ENCODE peak calls at places on chromosomes 7 and 10, in six cellular contexts. One of them, this sample, is unnamed.

GRCh38 chr10:30114871-30115270 is 55.5 kb upstream of the JCAD start:
- DNase-seq in A549: no peak
- DNase-seq in SK-N-SH: peak; percentile 56
- DNase-seq in K562: no peak
- DNase-seq in GM12878: no peak
- DNase-seq in HepG2: no peak
- DNase-seq in this sample: peak; percentile 26

GRCh38 chr10:46239999-46240683 is 46.7 kb upstream of the ANTXRL start:
- DNase-seq in GM12878: no peak
- DNase-seq in A549: no peak
- DNase-seq in HepG2: no peak
- DNase-seq in K562: no peak
- DNase-seq in SK-N-SH: no peak
- DNase-seq in this sample: no peak

GRCh38 chr7:117010375-117011133 is 57.3 kb downstream of the ST7 start:
- DNase-seq in HepG2: no peak
- DNase-seq in SK-N-SH: no peak
- DNase-seq in GM12878: peak; percentile 51
- DNase-seq in K562: no peak
- DNase-seq in A549: no peak
- DNase-seq in this sample: peak; percentile 56

GRCh38 chr10:105109164-105109563 is 468.1 kb downstream of the SORCS3 start:
- DNase-seq in A549: no peak
- DNase-seq in SK-N-SH: no peak
- DNase-seq in K562: no peak
- DNase-seq in HepG2: no peak
- DNase-seq in GM12878: no peak
- DNase-seq in this sample: no peak

GRCh38 chr10:58817499-58817898 is 304.8 kb downstream of the BICC1 start:
- DNase-seq in GM12878: no peak
- DNase-seq in HepG2: peak; percentile 85
- DNase-seq in K562: no peak
- DNase-seq in SK-N-SH: no peak
- DNase-seq in A549: no peak
- DNase-seq in this sample: peak; percentile 43

GRCh38 chr7:15600298-15600697 is 38.5 kb upstream of the AGMO start:
- DNase-seq in SK-N-SH: no peak
- DNase-seq in HepG2: no peak
- DNase-seq in A549: no peak
- DNase-seq in GM12878: no peak
- DNase-seq in K562: no peak
- DNase-seq in this sample: no peak

GRCh38 chr7:155398944-155399343 is 59.0 kb upstream of the EN2 start:
- DNase-seq in HepG2: no peak
- DNase-seq in GM12878: no peak
- DNase-seq in SK-N-SH: peak; percentile 69
- DNase-seq in K562: peak; percentile 81
- DNase-seq in A549: no peak
- DNase-seq in this sample: no peak

GRCh38 chr10:32548208-32548607 is 102.3 kb downstream of the CCDC7 start:
- DNase-seq in A549: no peak
- DNase-seq in GM12878: no peak
- DNase-seq in SK-N-SH: no peak
- DNase-seq in K562: no peak
- DNase-seq in HepG2: no peak
- DNase-seq in this sample: no peak

GRCh38 chr10:17993361-17993760 is 41.6 kb downstream of the SLC39A12 start:
- DNase-seq in GM12878: no peak
- DNase-seq in SK-N-SH: no peak
- DNase-seq in A549: no peak
- DNase-seq in HepG2: no peak
- DNase-seq in K562: no peak
- DNase-seq in this sample: peak; percentile 96

GRCh38 chr7:95396136-95397032 is at the start of gene PON3:
- DNase-seq in SK-N-SH: no peak
- DNase-seq in K562: peak; percentile 41
- DNase-seq in A549: peak; percentile 89
- DNase-seq in HepG2: peak; percentile 68
- DNase-seq in GM12878: no peak
- DNase-seq in this sample: no peak

GRCh38 chr7:71982847-71983246 is 429.3 kb downstream of the CALN1 start:
- DNase-seq in K562: no peak
- DNase-seq in GM12878: no peak
- DNase-seq in A549: no peak
- DNase-seq in SK-N-SH: no peak
- DNase-seq in HepG2: no peak
- DNase-seq in this sample: no peak

GRCh38 chr7:36390199-36391090 is 783 bp downstream of the ANLN start:
- DNase-seq in K562: peak; percentile 86
- DNase-seq in A549: peak; percentile 88
- DNase-seq in GM12878: no peak
- DNase-seq in SK-N-SH: peak; percentile 90
- DNase-seq in HepG2: peak; percentile 73
- DNase-seq in this sample: peak; percentile 87

GRCh38 chr7:70051726-70052125 is 453.5 kb downstream of the AUTS2 start:
- DNase-seq in HepG2: no peak
- DNase-seq in SK-N-SH: no peak
- DNase-seq in K562: no peak
- DNase-seq in A549: no peak
- DNase-seq in GM12878: no peak
- DNase-seq in this sample: no peak

GRCh38 chr10:119377905-119378736 is 164.4 kb downstream of the RGS10 start:
- DNase-seq in GM12878: no peak
- DNase-seq in SK-N-SH: peak; percentile 57
- DNase-seq in K562: no peak
- DNase-seq in A549: no peak
- DNase-seq in HepG2: no peak
- DNase-seq in this sample: no peak

GRCh38 chr7:38580485-38580884 is 50.7 kb downstream of the AMPH start:
- DNase-seq in A549: no peak
- DNase-seq in HepG2: no peak
- DNase-seq in SK-N-SH: no peak
- DNase-seq in K562: no peak
- DNase-seq in GM12878: no peak
- DNase-seq in this sample: no peak

GRCh38 chr10:21285742-21286311 is 239.7 kb downstream of the SKIDA1 start:
- DNase-seq in SK-N-SH: no peak
- DNase-seq in A549: no peak
- DNase-seq in GM12878: no peak
- DNase-seq in HepG2: no peak
- DNase-seq in K562: no peak
- DNase-seq in this sample: peak; percentile 21

GRCh38 chr7:35424869-35425495 is 171.1 kb upstream of the TBX20 start:
- DNase-seq in GM12878: no peak
- DNase-seq in A549: peak; percentile 51
- DNase-seq in SK-N-SH: peak; percentile 80
- DNase-seq in K562: peak; percentile 67
- DNase-seq in HepG2: peak; percentile 41
- DNase-seq in this sample: peak; percentile 43

GRCh38 chr10:47453435-47454293 is 30.3 kb downstream of the ANXA8 start:
- DNase-seq in A549: no peak
- DNase-seq in HepG2: no peak
- DNase-seq in SK-N-SH: peak; percentile 22
- DNase-seq in K562: no peak
- DNase-seq in GM12878: no peak
- DNase-seq in this sample: no peak

GRCh38 chr10:3763035-3763456 is 22.0 kb downstream of the KLF6 start:
- DNase-seq in A549: no peak
- DNase-seq in K562: peak; percentile 70
- DNase-seq in GM12878: no peak
- DNase-seq in SK-N-SH: no peak
- DNase-seq in HepG2: no peak
- DNase-seq in this sample: peak; percentile 59

GRCh38 chr7:14900051-14900450 is 2.5 kb downstream of the DGKB start:
- DNase-seq in GM12878: no peak
- DNase-seq in A549: no peak
- DNase-seq in K562: no peak
- DNase-seq in HepG2: no peak
- DNase-seq in SK-N-SH: no peak
- DNase-seq in this sample: peak; percentile 0

GRCh38 chr10:113073549-113074189 is 123.6 kb downstream of the TCF7L2 start:
- DNase-seq in HepG2: peak; percentile 91
- DNase-seq in SK-N-SH: peak; percentile 23
- DNase-seq in GM12878: no peak
- DNase-seq in A549: peak; percentile 92
- DNase-seq in K562: peak; percentile 28
- DNase-seq in this sample: peak; percentile 97

GRCh38 chr7:148223130-148223529 is 367.4 kb upstream of the C7orf33 start:
- DNase-seq in A549: no peak
- DNase-seq in K562: no peak
- DNase-seq in GM12878: no peak
- DNase-seq in HepG2: no peak
- DNase-seq in SK-N-SH: no peak
- DNase-seq in this sample: no peak

GRCh38 chr7:87564290-87564963 is 36.3 kb downstream of the ABCB1 start:
- DNase-seq in GM12878: no peak
- DNase-seq in K562: no peak
- DNase-seq in HepG2: peak; percentile 20
- DNase-seq in SK-N-SH: peak; percentile 25
- DNase-seq in A549: peak; percentile 9
- DNase-seq in this sample: no peak

GRCh38 chr7:2792856-2793487 is 51.1 kb downstream of the GNA12 start:
- DNase-seq in A549: no peak
- DNase-seq in SK-N-SH: no peak
- DNase-seq in GM12878: no peak
- DNase-seq in HepG2: no peak
- DNase-seq in K562: no peak
- DNase-seq in this sample: no peak
- TF ChIP-seq SMC3 in A549: no peak
- TF ChIP-seq SMC3 in SK-N-SH: no peak
- TF ChIP-seq SMC3 in GM12878: no peak
- TF ChIP-seq SMC3 in HepG2: no peak
- TF ChIP-seq SMC3 in K562: no peak
- TF ChIP-seq SMC3 in this sample: no peak

GRCh38 chr7:73823257-73823656 is 7.5 kb upstream of the CLDN4 start:
- DNase-seq in SK-N-SH: no peak
- DNase-seq in GM12878: no peak
- DNase-seq in K562: no peak
- DNase-seq in HepG2: no peak
- DNase-seq in A549: no peak
- DNase-seq in this sample: no peak

GRCh38 chr7:73824986-73825385 is 5.8 kb upstream of the CLDN4 start:
- DNase-seq in HepG2: no peak
- DNase-seq in SK-N-SH: no peak
- DNase-seq in GM12878: no peak
- DNase-seq in A549: no peak
- DNase-seq in K562: no peak
- DNase-seq in this sample: no peak

GRCh38 chr7:73820013-73820412 is 10.8 kb upstream of the CLDN4 start:
- DNase-seq in GM12878: no peak
- DNase-seq in A549: no peak
- DNase-seq in HepG2: no peak
- DNase-seq in K562: no peak
- DNase-seq in SK-N-SH: no peak
- DNase-seq in this sample: no peak

GRCh38 chr7:73823873-73824597 is 6.8 kb upstream of the CLDN4 start:
- DNase-seq in HepG2: no peak
- DNase-seq in SK-N-SH: no peak
- DNase-seq in K562: no peak
- DNase-seq in GM12878: no peak
- DNase-seq in A549: no peak
- DNase-seq in this sample: no peak

DNA sequence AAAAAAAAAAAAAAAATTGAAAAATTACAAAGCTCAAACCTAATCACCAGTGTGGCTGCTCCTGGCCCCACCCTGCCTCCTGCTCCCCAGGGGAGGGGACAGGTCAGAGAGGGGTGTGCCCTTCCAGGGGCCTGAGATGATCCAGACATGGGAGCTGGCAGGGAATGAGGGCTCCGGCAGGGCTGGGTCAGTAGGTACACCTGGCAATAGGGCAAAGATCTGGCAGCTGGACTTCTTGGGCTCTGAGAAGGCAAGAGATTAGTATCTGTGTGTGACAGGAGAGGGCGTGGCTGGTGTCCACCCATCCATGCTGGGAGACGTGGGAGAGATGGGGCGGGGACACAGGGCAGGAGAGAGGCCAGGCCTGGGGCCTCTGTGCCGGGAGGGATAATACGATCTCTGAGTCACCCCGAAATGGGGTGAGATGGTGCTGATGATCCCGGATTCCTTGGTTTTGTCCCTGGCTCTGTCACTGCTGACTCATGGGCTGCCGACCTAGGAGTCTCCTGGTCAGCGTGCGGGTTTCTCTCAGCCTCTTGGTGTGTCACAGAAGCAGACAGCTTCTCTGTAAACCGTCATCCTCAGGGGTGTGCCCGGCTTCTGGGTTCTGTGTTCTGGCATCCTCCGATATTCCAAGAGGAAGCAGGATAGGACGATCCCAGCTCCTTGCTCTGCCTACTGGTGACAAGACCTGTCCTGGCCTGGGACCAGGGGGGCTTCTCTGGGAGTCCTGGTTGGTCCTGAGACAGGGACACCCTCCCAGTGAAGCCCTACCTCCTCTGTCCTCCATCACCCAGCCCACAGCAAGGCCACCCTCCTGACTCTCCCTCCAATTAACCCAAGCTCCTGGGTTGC is 8.2 kb upstream of the CLDN4 start:
- DNase-seq in SK-N-SH: peak; percentile 70
- DNase-seq in GM12878: no peak
- DNase-seq in HepG2: peak; percentile 50
- DNase-seq in A549: peak; percentile 98
- DNase-seq in K562: peak; percentile 99
- DNase-seq in this sample: peak; percentile 97
- TF ChIP-seq SMC3 in SK-N-SH: no peak
- TF ChIP-seq SMC3 in GM12878: no peak
- TF ChIP-seq SMC3 in HepG2: no peak
- TF ChIP-seq SMC3 in A549: no peak
- TF ChIP-seq SMC3 in K562: no peak
- TF ChIP-seq SMC3 in this sample: no peak

GRCh38 chr7:90833443-90833842 is 237.3 kb downstream of the CDK14 start:
- DNase-seq in GM12878: no peak
- DNase-seq in K562: no peak
- DNase-seq in SK-N-SH: no peak
- DNase-seq in A549: no peak
- DNase-seq in HepG2: no peak
- DNase-seq in this sample: peak; percentile 75

GRCh38 chr7:90832726-90833125 is 236.6 kb downstream of the CDK14 start:
- DNase-seq in A549: no peak
- DNase-seq in GM12878: no peak
- DNase-seq in SK-N-SH: no peak
- DNase-seq in HepG2: no peak
- DNase-seq in K562: no peak
- DNase-seq in this sample: no peak

GRCh38 chr7:90835861-90836260 is 239.7 kb downstream of the CDK14 start:
- DNase-seq in SK-N-SH: no peak
- DNase-seq in HepG2: no peak
- DNase-seq in K562: no peak
- DNase-seq in A549: no peak
- DNase-seq in GM12878: no peak
- DNase-seq in this sample: no peak

GRCh38 chr7:90836937-90837336 is 240.8 kb downstream of the CDK14 start:
- DNase-seq in HepG2: no peak
- DNase-seq in A549: no peak
- DNase-seq in GM12878: no peak
- DNase-seq in SK-N-SH: peak; percentile 10
- DNase-seq in K562: no peak
- DNase-seq in this sample: no peak

GRCh38 chr7:90834771-90835170 is 238.7 kb downstream of the CDK14 start:
- DNase-seq in SK-N-SH: no peak
- DNase-seq in GM12878: no peak
- DNase-seq in A549: no peak
- DNase-seq in HepG2: no peak
- DNase-seq in K562: no peak
- DNase-seq in this sample: no peak
- TF ChIP-seq SMC3 in SK-N-SH: no peak
- TF ChIP-seq SMC3 in GM12878: no peak
- TF ChIP-seq SMC3 in A549: no peak
- TF ChIP-seq SMC3 in HepG2: no peak
- TF ChIP-seq SMC3 in K562: no peak
- TF ChIP-seq SMC3 in this sample: no peak

GRCh38 chr7:150931199-150931869 is 46.8 kb downstream of the KCNH2 start:
- DNase-seq in K562: no peak
- DNase-seq in SK-N-SH: peak; percentile 83
- DNase-seq in GM12878: no peak
- DNase-seq in A549: no peak
- DNase-seq in HepG2: no peak
- DNase-seq in this sample: no peak
- TF ChIP-seq SMC3 in K562: no peak
- TF ChIP-seq SMC3 in SK-N-SH: no peak
- TF ChIP-seq SMC3 in GM12878: no peak
- TF ChIP-seq SMC3 in A549: no peak
- TF ChIP-seq SMC3 in HepG2: no peak
- TF ChIP-seq SMC3 in this sample: no peak

This sample was measured in IMR-90.